ENCODE peak calls at places on chromosomes 4 and X, in eight cellular contexts. U, X, Y, A, T, F, R and G are unnamed samples.

GRCh38 chrX:118975831-118976598 is 1.6 kb downstream of the LONRF3 start:
- DNase-seq in Y (peak), U (no peak), T (peak), F (peak), X (peak), R (peak), A (peak), G (peak)

GRCh38 chr4:186699298-186699697 is 24.4 kb downstream of the FAT1 start:
- DNase-seq in U (no peak), A (peak), R (no peak), F (peak), X (peak), Y (no peak), T (no peak), G (no peak)

GRCh38 chrX:139126493-139126892 is 404.0 kb upstream of the F9 start:
- DNase-seq in A (no peak), Y (no peak), T (no peak), X (no peak), F (no peak), R (peak), U (no peak), G (peak)

GRCh38 chrX:129523076-129524055 is at the start of gene SMARCA1:
- DNase-seq in X (peak), Y (peak), T (peak), R (peak), F (peak), U (no peak), A (peak), G (peak)

GRCh38 chrX:7617994-7618393 is 225.0 kb upstream of the VCX start:
- DNase-seq in X (no peak), U (no peak), T (no peak), R (no peak), F (no peak), A (no peak), Y (no peak), G (no peak)

GRCh38 chr4:25928320-25928955 is 14.4 kb downstream of the SMIM20 start:
- DNase-seq in U (no peak), Y (no peak), F (no peak), A (no peak), R (no peak), X (no peak), T (no peak), G (no peak)

GRCh38 chr4:13365195-13365594 is 118.9 kb downstream of the RAB28 start:
- DNase-seq in T (no peak), R (no peak), Y (no peak), A (no peak), X (no peak), U (no peak), F (no peak), G (no peak)

GRCh38 chr4:12124138-12124537 is 695.4 kb upstream of the HS3ST1 start:
- DNase-seq in U (no peak), R (no peak), A (no peak), X (no peak), F (no peak), Y (no peak), T (no peak), G (no peak)

GRCh38 chr4:132297346-132297745 is 851.7 kb upstream of the PCDH10 start:
- DNase-seq in U (no peak), Y (no peak), T (no peak), R (no peak), A (peak), F (peak), X (peak), G (no peak)

GRCh38 chr4:65538571-65538970 is 131.7 kb downstream of the EPHA5 start:
- DNase-seq in A (peak), R (no peak), T (no peak), X (peak), F (peak), Y (no peak), U (no peak), G (no peak)

GRCh38 chr4:80918004-80918403 is 112.5 kb upstream of the BMP3 start:
- DNase-seq in F (peak), A (no peak), Y (no peak), T (no peak), X (peak), R (no peak), U (no peak), G (no peak)

GRCh38 chrX:105502336-105502735 is 281.8 kb upstream of the TEX13A start:
- DNase-seq in X (no peak), F (peak), U (no peak), A (no peak), R (no peak), T (no peak), Y (no peak), G (no peak)

GRCh38 chr4:146442801-146443200 is 78.9 kb downstream of the SLC10A7 start:
- DNase-seq in T (no peak), X (peak), U (no peak), F (peak), Y (no peak), R (no peak), A (peak), G (no peak)

GRCh38 chr4:89823416-89823815 is 13.5 kb downstream of the SNCA start:
- DNase-seq in U (no peak), X (peak), Y (no peak), F (peak), A (peak), R (no peak), T (no peak), G (no peak)

GRCh38 chr4:142446965-142447474 is 399.1 kb downstream of the INPP4B start:
- DNase-seq in X (no peak), A (no peak), F (no peak), Y (no peak), R (no peak), U (no peak), T (no peak), G (no peak)

GRCh38 chrX:155056877-155057792 is 13.8 kb downstream of the CMC4 start:
- DNase-seq in A (peak), Y (peak), U (no peak), R (peak), X (peak), T (peak), F (peak), G (peak)

GRCh38 chrX:64842492-64842891 is 133.8 kb downstream of the ZC4H2 start:
- DNase-seq in U (no peak), Y (no peak), A (no peak), T (no peak), R (no peak), X (no peak), F (no peak), G (no peak)

GRCh38 chrX:69137371-69137881 is 27.8 kb downstream of the PJA1 start:
- DNase-seq in X (peak), T (no peak), Y (no peak), F (peak), U (no peak), R (no peak), A (peak), G (no peak)

GRCh38 chrX:7552758-7553157 is 290.2 kb upstream of the VCX start:
- DNase-seq in U (no peak), F (no peak), X (no peak), Y (no peak), T (no peak), A (no peak), R (no peak), G (no peak)

GRCh38 chrX:120857240-120857639 is 18.4 kb downstream of the CT47B1 start:
- DNase-seq in F (peak), Y (no peak), T (no peak), A (no peak), X (no peak), R (peak), U (no peak), G (no peak)

GRCh38 chrX:47184486-47184885 is 9.1 kb upstream of the UBA1 start:
- DNase-seq in R (no peak), U (no peak), Y (peak), X (no peak), A (no peak), T (no peak), F (no peak), G (no peak)

GRCh38 chrX:144379156-144379555 is 495.3 kb downstream of the UBE2NL start:
- DNase-seq in X (no peak), U (no peak), A (no peak), F (no peak), T (no peak), R (no peak), Y (no peak), G (no peak)

GRCh38 chr4:88533088-88533790 is 9.7 kb upstream of the PYURF start:
- DNase-seq in Y (no peak), T (no peak), A (peak), X (peak), U (no peak), R (no peak), F (peak), G (no peak)

GRCh38 chr4:148445903-148446261 is 3.7 kb upstream of the NR3C2 start:
- DNase-seq in Y (no peak), T (no peak), R (peak), U (no peak), A (no peak), X (no peak), F (no peak), G (no peak)

GRCh38 chr4:182916483-182917181 is 554 bp downstream of the DCTD start:
- DNase-seq in A (peak), Y (peak), R (peak), F (peak), X (peak), U (no peak), T (peak), G (no peak)

GRCh38 chrX:155747520-155747919 is 133.6 kb upstream of the VAMP7 start:
- DNase-seq in X (no peak), R (peak), T (peak), U (no peak), Y (peak), A (peak), F (peak), G (no peak)

GRCh38 chr4:70718811-70719604 is 2.8 kb upstream of the RUFY3 start:
- DNase-seq in A (no peak), Y (no peak), F (no peak), R (no peak), X (no peak), T (no peak), U (no peak), G (no peak)

GRCh38 chr4:131584587-131584986 is 1564.5 kb upstream of the PCDH10 start:
- DNase-seq in X (no peak), A (no peak), U (no peak), Y (no peak), T (no peak), F (no peak), R (no peak), G (no peak)

GRCh38 chr4:168585168-168586091 is 88.6 kb downstream of the PALLD start:
- DNase-seq in R (peak), T (peak), A (peak), X (peak), U (no peak), F (peak), Y (peak), G (peak)

GRCh38 chr4:7845493-7846124 is 94.1 kb downstream of the AFAP1 start:
- DNase-seq in X (no peak), F (no peak), A (no peak), T (no peak), Y (no peak), R (no peak), U (no peak), G (no peak)
- TF ChIP-seq CTCF in X (peak), F (peak), A (peak), T (no peak), Y (no peak), R (no peak), U (no peak), G (no peak)

DNA sequence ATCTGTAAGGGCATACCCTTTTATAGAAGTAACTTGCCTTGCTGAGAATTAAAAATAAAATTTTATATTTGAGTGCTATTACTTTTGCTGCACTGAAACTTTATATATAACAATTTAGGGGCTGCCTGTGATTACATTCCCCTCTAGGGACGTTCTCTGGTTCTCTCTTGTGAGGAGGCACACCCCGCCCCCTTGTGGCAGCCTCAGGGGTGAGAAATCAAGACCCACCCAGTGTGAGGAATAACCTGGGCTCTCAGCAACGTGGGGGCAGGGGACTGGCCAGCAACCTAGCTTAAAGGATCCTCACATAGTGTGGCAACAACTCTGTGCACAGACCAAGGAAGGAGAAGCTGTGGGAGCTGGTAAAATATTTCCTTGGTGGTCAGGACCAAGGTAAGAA is 43.7 kb downstream of the MAGEA9 start:
- DNase-seq in X (no peak), A (peak), Y (no peak), R (peak), U (no peak), F (peak), T (no peak), G (no peak)
- TF ChIP-seq CTCF in X (peak), A (peak), Y (no peak), R (no peak), U (peak), F (peak), T (peak), G (peak)

GRCh38 chr4:1366371-1367229 is 19.6 kb downstream of the UVSSA start:
- DNase-seq in R (no peak), A (no peak), U (no peak), F (no peak), X (no peak), T (peak), Y (peak), G (no peak)
- TF ChIP-seq CTCF in R (no peak), A (no peak), U (no peak), F (no peak), X (no peak), T (no peak), Y (no peak), G (no peak)

DNA sequence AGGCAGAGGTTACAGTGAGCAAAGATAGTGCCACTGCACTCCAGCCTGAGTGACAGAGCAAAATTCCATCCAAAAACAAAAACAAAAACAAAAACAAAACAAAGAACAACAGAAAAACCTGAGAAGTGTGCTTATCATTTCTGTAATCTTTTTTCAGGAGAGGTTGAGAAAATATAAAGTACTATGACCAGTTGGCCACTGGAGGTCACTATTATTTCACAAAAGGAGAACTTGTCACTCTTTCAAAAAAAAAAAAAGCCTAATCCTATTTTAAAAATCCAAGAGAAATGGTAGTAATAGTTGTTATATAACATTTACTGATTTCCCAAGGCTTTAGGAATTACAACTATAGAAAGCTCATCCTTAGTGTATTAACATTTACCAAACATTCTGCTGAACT is 24.9 kb upstream of the RNF150 start:
- DNase-seq in A (peak), T (no peak), Y (no peak), R (no peak), X (peak), U (no peak), F (peak), G (peak)
- TF ChIP-seq CTCF in A (peak), T (peak), Y (peak), R (no peak), X (peak), U (peak), F (peak), G (peak)

GRCh38 chr4:101954351-101954750 is 163.8 kb downstream of the BANK1 start:
- DNase-seq in A (peak), R (no peak), X (no peak), T (no peak), U (no peak), F (no peak), Y (no peak), G (no peak)
- TF ChIP-seq CTCF in A (no peak), R (no peak), X (no peak), T (no peak), U (no peak), F (no peak), Y (no peak), G (no peak)

DNA sequence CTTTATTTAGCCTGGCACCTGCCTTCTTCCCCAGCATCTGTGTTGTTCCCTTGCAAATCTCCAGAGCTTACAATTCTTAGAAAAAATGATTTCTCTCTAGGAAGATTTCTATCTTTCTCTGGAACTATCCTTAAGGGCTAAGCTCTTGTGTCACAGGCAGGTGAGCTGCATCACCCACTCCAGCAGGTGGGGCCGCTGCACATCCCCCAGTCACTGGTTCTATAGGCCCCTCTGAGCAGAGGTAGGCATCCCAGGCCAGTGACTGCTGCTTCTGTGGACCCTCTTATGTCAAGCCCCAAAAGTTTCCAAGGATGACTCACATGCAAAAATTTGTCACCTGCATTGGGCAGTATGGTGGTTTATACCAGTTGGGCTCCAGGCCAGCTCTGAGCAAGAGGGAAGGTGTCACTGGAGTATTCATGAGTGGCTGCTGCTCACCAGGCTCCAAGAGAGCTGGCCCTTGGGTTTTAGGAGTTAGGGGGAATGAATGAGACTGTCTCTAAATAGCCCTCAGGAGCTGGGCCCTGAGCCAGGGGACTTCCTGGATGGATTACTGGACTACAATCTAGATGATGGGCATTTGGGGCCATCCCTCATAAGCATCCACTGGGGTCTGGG is 208.1 kb upstream of the EOLA2 start:
- DNase-seq in X (no peak), U (no peak), A (no peak), R (no peak), T (no peak), F (no peak), Y (no peak), G (no peak)
- TF ChIP-seq CTCF in X (no peak), U (no peak), A (no peak), R (no peak), T (no peak), F (no peak), Y (no peak), G (no peak)

GRCh38 chrX:70973221-70973620 is 42.3 kb upstream of the SLC7A3 start:
- DNase-seq in T (no peak), F (peak), X (peak), U (no peak), R (no peak), A (no peak), Y (no peak), G (no peak)
- TF ChIP-seq CTCF in T (no peak), F (no peak), X (no peak), U (no peak), R (no peak), A (no peak), Y (no peak), G (no peak)

GRCh38 chr4:159153669-159154068 is 50.8 kb downstream of the RAPGEF2 start:
- DNase-seq in X (no peak), Y (no peak), A (no peak), U (no peak), F (no peak), R (no peak), T (no peak), G (no peak)
- TF ChIP-seq CTCF in X (no peak), Y (no peak), A (no peak), U (no peak), F (no peak), R (no peak), T (no peak), G (no peak)